ENCODE peak calls at places on chromosome 17, in six cellular contexts. Q, T, B, A, H and K are unnamed samples.

GRCh38 chr17:45690876-45691275 is 93.2 kb upstream of the CRHR1 start:
- DNase-seq in T (no peak), A (no peak), Q (no peak), B (no peak), H (no peak), K (no peak)

GRCh38 chr17:4407216-4407615 is 26.5 kb upstream of the SPNS3 start:
- DNase-seq in B (no peak), H (no peak), Q (no peak), A (no peak), T (no peak), K (no peak)

GRCh38 chr17:5118219-5118618 is 2.4 kb downstream of the USP6 start:
- DNase-seq in Q (no peak), H (peak; percentile 51), T (no peak), B (no peak), A (no peak), K (no peak)

GRCh38 chr17:77332034-77332971 is 191.5 kb downstream of the SEC14L1 start:
- DNase-seq in T (no peak), H (no peak), A (peak; percentile 58), B (peak; percentile 26), Q (no peak), K (no peak)

GRCh38 chr17:59365383-59365981 is 34.0 kb downstream of the YPEL2 start:
- DNase-seq in T (no peak), H (no peak), Q (no peak), A (no peak), B (no peak), K (no peak)

GRCh38 chr17:40341808-40342574 is 22.5 kb downstream of the GJD3 start:
- DNase-seq in B (peak; percentile 70), Q (no peak), A (no peak), T (peak; percentile 86), H (peak; percentile 94), K (no peak)

GRCh38 chr17:42548070-42548837 is 4.5 kb upstream of the HSD17B1 start:
- DNase-seq in H (peak; percentile 85), Q (no peak), B (peak; percentile 54), A (peak; percentile 59), T (no peak), K (peak; percentile 65)

GRCh38 chr17:27544350-27545131 is 86.4 kb upstream of the LGALS9 start:
- DNase-seq in H (peak; percentile 49), B (peak; percentile 94), Q (no peak), A (no peak), T (no peak), K (no peak)

GRCh38 chr17:78268191-78268874 is 36.9 kb downstream of the TMEM235 start:
- DNase-seq in A (no peak), T (no peak), H (peak; percentile 61), Q (no peak), B (no peak), K (no peak)

GRCh38 chr17:32117399-32117798 is 24.9 kb upstream of the RHOT1 start:
- DNase-seq in B (no peak), Q (no peak), T (no peak), A (no peak), H (no peak), K (no peak)

GRCh38 chr17:39001703-39002637 is 34.8 kb upstream of the FBXO47 start:
- DNase-seq in B (peak; percentile 87), H (peak; percentile 91), A (no peak), Q (peak; percentile 57), T (peak; percentile 99), K (no peak)

GRCh38 chr17:29124135-29124930 is 55.9 kb downstream of the MYO18A start:
- DNase-seq in H (no peak), T (peak; percentile 89), A (no peak), B (peak; percentile 69), Q (no peak), K (no peak)

GRCh38 chr17:6160188-6160555 is 90.0 kb downstream of the WSCD1 start:
- DNase-seq in H (no peak), T (no peak), B (no peak), Q (no peak), A (no peak), K (no peak)

GRCh38 chr17:45241315-45242011 is 19.8 kb downstream of the FMNL1 start:
- DNase-seq in A (no peak), T (no peak), H (peak; percentile 78), B (no peak), Q (no peak), K (no peak)

GRCh38 chr17:60158751-60159478 is 9.1 kb downstream of the CA4 start:
- DNase-seq in Q (no peak), B (no peak), T (peak; percentile 58), A (no peak), H (no peak), K (no peak)

GRCh38 chr17:71286625-71287024 is 834.2 kb upstream of the SOX9 start:
- DNase-seq in Q (no peak), H (no peak), B (no peak), T (no peak), A (no peak), K (no peak)

GRCh38 chr17:71284032-71284755 is 836.6 kb upstream of the SOX9 start:
- DNase-seq in H (no peak), B (peak; percentile 22), T (no peak), Q (no peak), A (no peak), K (no peak)

GRCh38 chr17:71287246-71287828 is 833.5 kb upstream of the SOX9 start:
- DNase-seq in T (peak; percentile 26), Q (no peak), A (no peak), B (peak; percentile 20), H (no peak), K (no peak)

DNA sequence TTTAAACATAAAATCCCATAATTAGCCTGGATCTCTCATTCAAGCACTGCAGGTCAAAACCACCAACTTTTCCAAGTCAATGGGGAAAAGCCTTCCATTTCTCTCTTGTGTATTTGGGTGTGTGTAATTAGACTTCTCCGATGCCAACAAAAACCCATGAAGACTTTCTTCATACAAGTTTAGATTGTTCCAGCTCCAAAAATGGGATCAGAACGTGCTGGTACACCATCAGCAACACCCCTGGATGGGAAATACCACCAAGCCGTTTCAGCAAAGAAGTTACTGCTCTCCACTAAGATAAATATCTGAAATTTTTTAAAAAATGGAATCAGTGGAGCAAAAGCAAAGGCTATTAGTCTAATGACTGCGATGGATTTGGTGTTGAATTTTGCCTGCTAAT is 837.3 kb upstream of the SOX9 start:
- DNase-seq in B (no peak), A (no peak), H (no peak), T (no peak), Q (no peak), K (no peak)
- H3K9me3 ChIP-seq in B (no peaks in the 10 kb centered on the region), A (no peaks in the 10 kb centered on the region), H (no peaks in the 10 kb centered on the region), T (no peaks in the 10 kb centered on the region), Q (no peaks in the 10 kb centered on the region), K (no peaks in the 10 kb centered on the region)

DNA sequence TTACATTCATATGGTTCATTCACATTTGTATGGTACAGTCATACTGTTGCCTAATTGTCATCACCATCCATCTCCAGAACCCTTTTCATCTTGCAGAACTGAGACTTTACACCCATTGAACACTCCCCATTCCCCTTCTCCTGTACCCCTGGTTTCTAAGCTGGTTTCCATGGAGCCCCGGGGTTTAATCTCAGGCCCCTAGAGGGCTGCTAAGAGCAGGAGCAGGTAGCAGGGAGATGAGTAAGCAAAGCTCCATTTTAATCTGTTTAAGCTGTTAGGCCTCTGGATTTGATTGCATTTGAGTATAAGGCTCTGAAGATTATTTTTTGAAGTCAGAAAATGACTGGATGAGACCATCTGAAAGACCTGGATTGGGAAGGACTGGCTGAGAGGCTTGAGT is 68.5 kb upstream of the RPL38 start:
- DNase-seq in A (no peak), B (no peak), Q (no peak), H (no peak), T (no peak), K (no peak)
- H3K9me3 ChIP-seq in A (no peaks in the 10 kb centered on the region), B (no peaks in the 10 kb centered on the region), Q (no peaks in the 10 kb centered on the region), H (peaks cover 2% of the 10 kb centered on the region), T (no peaks in the 10 kb centered on the region), K (no peaks in the 10 kb centered on the region)

GRCh38 chr17:79572136-79572915 is 38.5 kb downstream of the RBFOX3 start:
- DNase-seq in A (no peak), H (peak; percentile 58), T (no peak), B (no peak), Q (no peak), K (no peak)
- H3K9me3 ChIP-seq in A (no peaks in the 10 kb centered on the region), H (no peaks in the 10 kb centered on the region), T (no peaks in the 10 kb centered on the region), B (no peaks in the 10 kb centered on the region), Q (no peaks in the 10 kb centered on the region), K (no peaks in the 10 kb centered on the region)

DNA sequence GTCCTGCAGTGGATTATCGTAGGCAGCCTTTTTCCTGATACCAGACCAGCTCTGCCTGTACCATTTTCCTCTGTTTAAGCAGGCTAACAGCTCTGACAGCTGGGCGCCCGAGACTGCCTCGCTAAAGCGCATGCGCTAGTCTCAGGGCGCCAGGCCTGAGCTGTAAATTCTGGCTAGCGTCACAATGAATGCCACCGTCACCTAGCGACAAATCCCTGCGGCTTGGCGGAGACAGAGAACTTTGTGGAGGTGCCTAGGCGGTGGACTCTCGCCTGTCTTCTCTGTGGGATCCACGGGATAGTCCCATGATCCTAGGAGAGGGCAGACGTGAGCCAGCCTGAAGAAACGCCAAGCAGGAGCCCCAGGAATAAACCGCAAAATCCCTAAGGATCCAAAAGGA is 573.9 kb downstream of the KCNJ18 start:
- DNase-seq in Q (no peak), T (peak; percentile 10), A (no peak), H (peak; percentile 46), B (no peak), K (no peak)
- H3K9me3 ChIP-seq in Q (no peaks in the 10 kb centered on the region), T (no peaks in the 10 kb centered on the region), A (no peaks in the 10 kb centered on the region), H (peaks cover 3% of the 10 kb centered on the region), B (no peaks in the 10 kb centered on the region), K (peaks cover 4% of the 10 kb centered on the region)

GRCh38 chr17:16551878-16552636 is 16.9 kb downstream of the ZNF287 start:
- DNase-seq in T (no peak), B (no peak), A (no peak), Q (no peak), H (no peak), K (no peak)

DNA sequence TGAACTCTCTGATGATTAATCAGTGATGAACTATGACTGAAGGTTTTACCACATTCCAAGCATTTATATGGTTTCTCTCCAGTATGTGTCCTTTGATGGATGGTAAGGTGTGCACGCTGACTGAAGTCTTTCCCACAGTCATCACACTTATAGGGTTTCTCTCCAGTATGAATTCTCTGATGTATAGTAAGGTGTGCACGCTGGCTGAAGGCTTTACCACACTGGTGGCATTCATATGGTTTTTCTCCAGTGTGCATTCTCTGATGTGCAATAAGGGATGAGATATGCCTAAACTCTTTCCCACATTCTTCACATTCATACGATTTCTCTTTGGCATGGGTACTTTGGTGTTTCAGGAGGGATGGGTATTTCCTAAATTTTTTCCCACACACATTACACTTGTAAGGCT is 16.4 kb downstream of the ZNF287 start:
- DNase-seq in B (no peak), H (no peak), T (no peak), A (no peak), Q (no peak), K (no peak)
- H3K9me3 ChIP-seq in B (peaks cover 2% of the 10 kb centered on the region), H (peaks cover 10% of the 10 kb centered on the region), T (peaks cover 25% of the 10 kb centered on the region), A (peaks cover 55% of the 10 kb centered on the region), Q (peaks cover 93% of the 10 kb centered on the region), K (peaks cover 46% of the 10 kb centered on the region)

GRCh38 chr17:49414271-49414621 is 436 bp downstream of the PHB1 start:
- DNase-seq in T (peak; percentile 56), H (no peak), A (no peak), B (no peak), Q (no peak), K (no peak)
- H3K9me3 ChIP-seq in T (no peaks in the 10 kb centered on the region), H (no peaks in the 10 kb centered on the region), A (no peaks in the 10 kb centered on the region), B (no peaks in the 10 kb centered on the region), Q (no peaks in the 10 kb centered on the region), K (no peaks in the 10 kb centered on the region)

DNA sequence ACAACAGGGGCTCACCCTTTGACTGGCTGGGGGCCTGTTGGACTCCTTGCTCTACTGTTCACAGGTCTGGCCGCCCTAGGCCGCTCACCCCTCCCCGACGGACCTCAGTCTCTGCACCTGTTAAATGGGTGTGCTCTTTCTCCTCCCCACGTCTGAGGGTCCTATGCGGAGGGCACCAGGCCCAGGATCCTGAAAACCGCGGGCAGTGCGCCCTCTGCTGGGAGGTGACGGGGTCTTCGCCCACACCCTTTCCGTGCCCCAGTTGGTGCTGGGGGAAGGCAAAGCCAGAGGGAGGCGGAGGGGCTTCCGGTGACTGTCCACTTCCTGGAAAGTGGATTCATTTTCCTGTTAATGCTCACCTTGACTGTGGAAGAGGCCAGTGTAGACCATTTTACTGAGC is 1010.9 kb downstream of the KCNJ18 start:
- DNase-seq in Q (no peak), H (no peak), A (no peak), T (no peak), B (no peak), K (no peak)
- H3K9me3 ChIP-seq in Q (peaks cover under 1% of the 10 kb centered on the region), H (peaks cover 2% of the 10 kb centered on the region), A (no peaks in the 10 kb centered on the region), T (no peaks in the 10 kb centered on the region), B (no peaks in the 10 kb centered on the region), K (no peaks in the 10 kb centered on the region)